ENCODE peak calls at places on chromosomes 5 and 9, in six cellular contexts. C is HCT116, Y is H1, T is K562, N is HepG2, L is GM12878. V is an unnamed sample.

GRCh38 chr9:87725356-87725899 is 491 bp upstream of the CTSL start:
- DNase-seq in L (no peak), Y (no peak), N (no peak), T (peak), C (no peak), V (peak)

GRCh38 chr5:73451218-73452130 is 2.9 kb upstream of the FOXD1 start:
- DNase-seq in L (no peak), T (peak), C (no peak), N (no peak), Y (no peak), V (peak)

GRCh38 chr5:7445066-7445465 is 49.1 kb downstream of the ADCY2 start:
- DNase-seq in N (no peak), Y (no peak), T (no peak), L (no peak), C (no peak), V (no peak)

GRCh38 chr5:82159014-82159413 is 119.1 kb downstream of the RPS23 start:
- DNase-seq in N (no peak), Y (no peak), L (no peak), T (no peak), C (peak), V (no peak)

GRCh38 chr5:130541617-130542221 is 623.3 kb downstream of the HINT1 start:
- DNase-seq in C (no peak), N (no peak), Y (no peak), T (no peak), L (peak), V (no peak)

GRCh38 chr5:775960-776861 is 8.3 kb downstream of the ZDHHC11B start:
- DNase-seq in Y (no peak), C (no peak), L (no peak), T (no peak), N (no peak), V (no peak)

GRCh38 chr5:127097288-127097687 is 24.0 kb upstream of the C5orf63 start:
- DNase-seq in N (peak), C (no peak), Y (no peak), L (no peak), T (no peak), V (no peak)

GRCh38 chr5:1666812-1667588 is 132.6 kb downstream of the MRPL36 start:
- DNase-seq in T (peak), Y (no peak), N (no peak), L (no peak), C (no peak), V (peak)

GRCh38 chr5:53360811-53361210 is 119.6 kb upstream of the FST start:
- DNase-seq in L (no peak), Y (no peak), T (no peak), C (peak), N (no peak), V (no peak)

GRCh38 chr9:128127990-128128835 is 684 bp upstream of the PTGES2 start:
- DNase-seq in T (peak), L (peak), Y (no peak), N (peak), C (peak), V (peak)

GRCh38 chr9:14902561-14902960 is 7.7 kb downstream of the FREM1 start:
- DNase-seq in N (no peak), T (no peak), Y (no peak), C (no peak), L (no peak), V (no peak)

GRCh38 chr5:135739383-135739961 is 95.0 kb upstream of the SLC25A48 start:
- DNase-seq in L (no peak), Y (no peak), C (no peak), T (no peak), N (no peak), V (no peak)

GRCh38 chr9:121556082-121556481 is 56.4 kb upstream of the GGTA1 start:
- DNase-seq in L (no peak), C (no peak), N (no peak), T (no peak), Y (no peak), V (no peak)

GRCh38 chr9:76023715-76024195 is 133.3 kb downstream of the PCSK5 start:
- DNase-seq in N (peak), L (no peak), T (no peak), Y (no peak), C (peak), V (no peak)

GRCh38 chr5:160349249-160349965 is 21.0 kb downstream of the C1QTNF2 start:
- DNase-seq in T (no peak), Y (no peak), N (no peak), C (no peak), L (no peak), V (no peak)

GRCh38 chr5:160449458-160449857 is 27.8 kb downstream of the PTTG1 start:
- DNase-seq in Y (no peak), N (no peak), T (no peak), L (no peak), C (no peak), V (no peak)

GRCh38 chr5:1521054-1521453 is 2.7 kb downstream of the LPCAT1 start:
- DNase-seq in N (no peak), C (no peak), Y (no peak), T (no peak), L (no peak), V (peak)

GRCh38 chr5:107247427-107247826 is 423.3 kb downstream of the EFNA5 start:
- DNase-seq in T (no peak), Y (no peak), C (no peak), L (no peak), N (no peak), V (no peak)

GRCh38 chr9:125878241-125878640 is 131.1 kb downstream of the PBX3 start:
- DNase-seq in C (no peak), Y (peak), L (no peak), N (no peak), T (no peak), V (no peak)

GRCh38 chr9:69391487-69391886 is 66.5 kb downstream of the ENTREP1 start:
- DNase-seq in Y (no peak), L (no peak), T (no peak), C (no peak), N (no peak), V (no peak)

GRCh38 chr5:126198509-126198908 is 224.7 kb upstream of the GRAMD2B start:
- DNase-seq in T (no peak), C (no peak), Y (no peak), N (no peak), L (no peak), V (no peak)

GRCh38 chr5:43038523-43038989 is 1.6 kb downstream of the ANXA2R start:
- DNase-seq in L (no peak), Y (no peak), C (no peak), T (peak), N (no peak), V (no peak)
- TF ChIP-seq ATF3 in L (no peak), Y (no peak), C (no peak), T (no peak), N (no peak), V (no peak)

GRCh38 chr5:3512291-3512690 is 83.3 kb upstream of the IRX1 start:
- DNase-seq in N (no peak), T (no peak), Y (no peak), L (no peak), C (no peak), V (no peak)

GRCh38 chr5:3511774-3512173 is 83.9 kb upstream of the IRX1 start:
- DNase-seq in N (no peak), C (no peak), T (no peak), Y (no peak), L (no peak), V (no peak)

GRCh38 chr5:3510642-3511041 is 85.0 kb upstream of the IRX1 start:
- DNase-seq in N (no peak), Y (no peak), T (no peak), L (no peak), C (no peak), V (no peak)

GRCh38 chr5:3509290-3509689 is 86.3 kb upstream of the IRX1 start:
- DNase-seq in C (no peak), N (peak), L (no peak), T (peak), Y (no peak), V (no peak)
- TF ChIP-seq ATF3 in C (no peak), N (no peak), L (no peak), T (no peak), Y (no peak), V (no peak)

GRCh38 chr5:169636477-169637084 is 494 bp upstream of the DOCK2 start:
- DNase-seq in Y (no peak), N (no peak), L (no peak), T (no peak), C (no peak), V (no peak)

GRCh38 chr5:169634606-169635005 is 2.5 kb upstream of the DOCK2 start:
- DNase-seq in L (no peak), N (no peak), T (no peak), C (no peak), Y (no peak), V (no peak)

GRCh38 chr5:169635933-169636332 is 1.1 kb upstream of the DOCK2 start:
- DNase-seq in Y (no peak), N (no peak), T (no peak), C (no peak), L (no peak), V (no peak)

GRCh38 chr5:169637856-169638190 is 748 bp downstream of the DOCK2 start:
- DNase-seq in N (no peak), L (no peak), T (no peak), Y (no peak), C (no peak), V (no peak)

GRCh38 chr5:169637085-169637855 is at the start of gene DOCK2:
- DNase-seq in T (peak), C (no peak), Y (no peak), N (no peak), L (no peak), V (peak)
- TF ChIP-seq ATF3 in T (no peak), C (no peak), Y (no peak), N (no peak), L (no peak), V (no peak)

GRCh38 chr9:32011049-32011448 is 373.4 kb upstream of the ACO1 start:
- DNase-seq in L (no peak), N (no peak), Y (no peak), C (no peak), T (no peak), V (no peak)
- TF ChIP-seq ATF3 in L (no peak), N (no peak), Y (no peak), C (no peak), T (no peak), V (no peak)

GRCh38 chr5:149550267-149550582 is 1.0 kb downstream of the CSNK1A1 start:
- DNase-seq in N (no peak), L (no peak), T (no peak), Y (no peak), C (no peak), V (no peak)
- TF ChIP-seq ATF3 in N (no peak), L (no peak), T (no peak), Y (no peak), C (no peak), V (no peak)

GRCh38 chr9:110650261-110650660 is 18.3 kb upstream of the MUSK start:
- DNase-seq in T (no peak), C (no peak), N (no peak), Y (no peak), L (no peak), V (no peak)
- TF ChIP-seq ATF3 in T (no peak), C (no peak), N (no peak), Y (no peak), L (no peak), V (no peak)

DNA sequence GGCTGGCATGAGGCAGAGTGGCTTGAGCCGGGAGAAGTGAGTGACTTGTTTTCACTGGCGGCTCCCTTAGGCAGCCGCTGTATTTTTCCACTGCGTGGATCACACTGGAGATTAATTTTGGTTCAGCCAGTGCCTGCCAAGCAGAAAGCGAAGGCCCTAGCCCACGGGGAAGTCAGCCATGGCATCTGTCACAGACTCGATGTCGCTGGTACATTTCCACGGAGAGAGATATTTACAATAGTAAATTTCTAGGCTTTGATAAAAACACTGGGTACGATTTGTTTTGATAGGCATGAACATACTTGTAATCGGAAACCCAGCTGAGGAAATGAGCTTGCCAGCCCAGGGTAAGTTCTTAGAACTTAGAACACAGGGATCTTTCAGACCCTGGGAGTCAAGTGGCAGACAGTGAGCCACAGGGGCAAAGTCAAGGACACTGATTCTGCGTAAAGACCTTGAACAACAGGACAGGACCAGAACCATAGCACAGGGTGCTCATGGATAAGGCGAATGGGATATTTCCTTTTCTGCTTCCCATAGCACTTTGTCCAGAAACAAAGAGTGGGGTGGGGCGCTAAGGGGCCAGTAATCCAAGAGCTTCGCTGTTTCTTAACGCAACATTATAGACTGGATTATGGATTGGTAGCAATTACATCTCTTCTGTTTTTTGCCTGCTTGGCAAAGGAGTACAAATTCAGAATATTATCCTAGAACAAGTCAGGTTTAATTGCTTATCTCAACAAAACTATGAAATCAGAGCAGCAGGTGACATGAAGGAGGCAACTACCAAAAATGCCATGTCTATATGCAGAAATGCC is 4.5 kb downstream of the DUSP1 start:
- DNase-seq in L (no peak), Y (no peak), C (no peak), N (peak), T (no peak), V (no peak)
- TF ChIP-seq ATF3 in L (no peak), Y (no peak), C (no peak), N (peak), T (no peak), V (no peak)

DNA sequence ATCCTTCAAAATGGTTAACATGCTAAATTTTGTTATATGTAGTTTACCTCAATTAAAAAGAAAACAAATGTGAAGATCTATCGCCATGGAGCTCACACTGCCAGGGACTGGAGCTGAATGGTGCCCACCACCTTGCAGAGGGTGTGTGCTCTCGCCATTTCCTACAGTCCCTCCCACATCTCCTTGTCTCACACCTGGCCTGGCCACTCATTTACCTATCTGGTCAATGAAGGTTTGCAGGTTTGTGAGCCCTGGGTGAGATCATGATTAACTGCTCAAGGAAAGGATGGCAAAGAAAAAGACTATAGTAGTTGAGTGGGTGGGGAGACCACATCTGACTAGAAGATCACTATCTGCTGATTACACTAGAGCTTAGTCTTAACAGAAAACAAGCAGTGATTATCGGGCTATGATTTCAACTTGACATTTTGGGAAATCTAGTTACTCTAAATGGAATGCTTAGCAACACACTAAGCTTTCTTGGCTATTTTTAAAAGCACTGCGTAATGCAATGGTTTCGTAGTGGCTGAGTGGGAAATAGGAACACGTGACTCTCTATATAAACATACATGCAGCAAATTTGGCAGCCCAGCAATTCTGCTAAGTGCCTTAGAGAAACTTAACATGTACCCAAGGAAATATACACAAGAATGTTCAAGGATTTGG is 27.3 kb downstream of the PUM3 start:
- DNase-seq in C (no peak), Y (no peak), T (no peak), L (no peak), N (no peak), V (no peak)
- TF ChIP-seq ATF3 in C (no peak), Y (no peak), T (no peak), L (no peak), N (no peak), V (no peak)

GRCh38 chr9:18189876-18190670 is 283.9 kb upstream of the ADAMTSL1 start:
- DNase-seq in L (no peak), C (no peak), N (no peak), T (no peak), Y (no peak), V (no peak)
- TF ChIP-seq ATF3 in L (no peak), C (no peak), N (no peak), T (no peak), Y (no peak), V (no peak)

GRCh38 chr5:169602535-169602934 is 19.0 kb downstream of the SPDL1 start:
- DNase-seq in Y (no peak), L (no peak), N (no peak), T (no peak), C (no peak), V (no peak)
- TF ChIP-seq ATF3 in Y (no peak), L (no peak), N (no peak), T (no peak), C (no peak), V (no peak)

V was measured in WTC11.